ENCODE peak calls at places on chromosome 1, in nine cellular contexts. N, V, H, Q, E, U, L, Y and Z are unnamed samples. For H3K27me3, the result is how much of the 10 kb centered on the place peaks cover.

GRCh38 chr1:54812801-54813478 is 11.8 kb upstream of the TTC22 start:
- DNase-seq in Y (no peak), N (no peak), E (no peak), L (no peak), H (no peak), U (no peak), Q (no peak), V (no peak), Z (peak)

GRCh38 chr1:159056069-159056698 is 20.4 kb downstream of the AIM2 start:
- DNase-seq in N (peak), H (no peak), L (no peak), U (no peak), V (no peak), Q (no peak), E (no peak), Y (no peak), Z (no peak)

GRCh38 chr1:202143768-202144509 is 598 bp downstream of the ARL8A start:
- DNase-seq in Y (peak), N (peak), H (no peak), V (peak), U (no peak), E (no peak), Q (peak), L (no peak), Z (peak)

GRCh38 chr1:41681331-41682136 is 197.1 kb upstream of the EDN2 start:
- DNase-seq in N (no peak), Y (peak), H (no peak), V (no peak), E (peak), Q (no peak), L (no peak), U (no peak), Z (no peak)

GRCh38 chr1:224162768-224163167 is 20.3 kb upstream of the DEGS1 start:
- DNase-seq in N (no peak), V (no peak), H (no peak), U (no peak), L (no peak), Q (no peak), E (no peak), Y (no peak), Z (no peak)

GRCh38 chr1:159970932-159971342 is 16.9 kb upstream of the SLAMF9 start:
- DNase-seq in U (no peak), Y (no peak), Q (peak), H (no peak), E (no peak), L (no peak), V (no peak), N (no peak), Z (no peak)

GRCh38 chr1:113538225-113538624 is 147.9 kb downstream of the MAGI3 start:
- DNase-seq in Q (no peak), H (no peak), V (no peak), Y (no peak), L (peak), E (no peak), U (peak), N (no peak), Z (no peak)

GRCh38 chr1:95223110-95223509 is 10.9 kb upstream of the RWDD3 start:
- DNase-seq in N (peak), V (no peak), H (no peak), E (peak), L (peak), Q (no peak), U (no peak), Y (peak), Z (no peak)

GRCh38 chr1:153646672-153647374 is 11.7 kb upstream of the SNAPIN start:
- DNase-seq in U (no peak), H (no peak), N (no peak), Q (no peak), L (no peak), Y (no peak), V (no peak), E (no peak), Z (no peak)

GRCh38 chr1:27428316-27429028 is 36.0 kb downstream of the GPR3 start:
- DNase-seq in L (no peak), V (no peak), U (peak), H (no peak), Q (peak), N (no peak), Y (peak), E (no peak), Z (no peak)

GRCh38 chr1:117671781-117672501 is 66.1 kb downstream of the TENT5C start:
- DNase-seq in Q (peak), Y (peak), L (no peak), V (no peak), U (no peak), N (peak), E (peak), H (no peak), Z (no peak)

GRCh38 chr1:153567621-153568366 is 2.1 kb upstream of the S100A2 start:
- DNase-seq in V (no peak), U (peak), Y (peak), N (peak), Q (no peak), E (no peak), L (peak), H (no peak), Z (no peak)

GRCh38 chr1:64826991-64827390 is 82.1 kb downstream of the RAVER2 start:
- DNase-seq in Y (no peak), N (no peak), E (peak), L (no peak), H (no peak), U (no peak), V (peak), Q (no peak), Z (no peak)

GRCh38 chr1:39105061-39105840 is 79.1 kb downstream of the NDUFS5 start:
- DNase-seq in V (peak), U (peak), Y (peak), H (no peak), E (no peak), N (peak), L (peak), Q (peak), Z (peak)

GRCh38 chr1:198157847-198158765 is 1.3 kb downstream of the NEK7 start:
- DNase-seq in U (peak), H (no peak), E (peak), L (peak), Q (no peak), N (peak), Y (no peak), V (no peak), Z (no peak)

GRCh38 chr1:204041803-204042505 is 31.0 kb upstream of the SOX13 start:
- DNase-seq in L (no peak), E (peak), Q (no peak), V (no peak), U (no peak), N (no peak), H (no peak), Y (no peak), Z (no peak)

GRCh38 chr1:179017383-179018326 is 8.0 kb upstream of the FAM20B start:
- DNase-seq in N (no peak), Q (no peak), Y (peak), U (peak), V (no peak), L (peak), E (no peak), H (no peak), Z (no peak)

GRCh38 chr1:3065797-3066196 is 3.2 kb upstream of the PRDM16 start:
- DNase-seq in L (no peak), Q (no peak), Y (no peak), N (no peak), V (no peak), E (no peak), H (no peak), U (no peak), Z (no peak)
- H3K27me3 ChIP-seq in L (half or more), Q (under half), Y (half or more), N (half or more), V (under half), E (half or more), H (under half), U (half or more), Z (under half)

GRCh38 chr1:7505094-7505838 is 265.8 kb upstream of the VAMP3 start:
- DNase-seq in Q (no peak), V (no peak), L (no peak), H (no peak), U (no peak), Y (no peak), E (no peak), N (no peak), Z (no peak)
- H3K27me3 ChIP-seq in Q (under half), V (under half), L (under half), H (under half), U (under half), Y (under half), E (under half), N (under half), Z (under half)

DNA sequence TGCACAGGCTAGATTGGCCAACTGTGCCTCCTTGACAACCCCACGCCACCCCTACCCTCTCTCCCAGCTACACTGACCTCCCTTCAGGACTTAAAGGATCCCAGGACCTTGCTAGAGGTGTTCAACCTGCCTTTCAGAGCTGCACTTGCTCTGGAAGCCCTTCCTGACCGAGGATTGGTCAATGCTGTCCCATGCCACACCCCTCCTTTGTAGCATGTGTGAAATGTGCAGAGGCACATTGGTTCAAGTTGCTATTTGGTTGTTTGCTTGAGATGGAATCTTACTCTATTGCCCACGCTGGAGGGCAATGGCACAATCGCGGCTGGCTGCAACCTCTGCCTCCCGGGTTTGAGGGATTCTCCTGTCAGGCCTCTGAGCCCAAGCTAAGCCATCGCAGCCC is 21.8 kb downstream of the ACTA1 start:
- DNase-seq in Q (no peak), H (no peak), N (no peak), Y (no peak), U (peak), E (no peak), L (no peak), V (no peak), Z (no peak)
- H3K27me3 ChIP-seq in Q (under half), H (under half), N (under half), Y (under half), U (under half), E (under half), L (under half), V (under half), Z (under half)

DNA sequence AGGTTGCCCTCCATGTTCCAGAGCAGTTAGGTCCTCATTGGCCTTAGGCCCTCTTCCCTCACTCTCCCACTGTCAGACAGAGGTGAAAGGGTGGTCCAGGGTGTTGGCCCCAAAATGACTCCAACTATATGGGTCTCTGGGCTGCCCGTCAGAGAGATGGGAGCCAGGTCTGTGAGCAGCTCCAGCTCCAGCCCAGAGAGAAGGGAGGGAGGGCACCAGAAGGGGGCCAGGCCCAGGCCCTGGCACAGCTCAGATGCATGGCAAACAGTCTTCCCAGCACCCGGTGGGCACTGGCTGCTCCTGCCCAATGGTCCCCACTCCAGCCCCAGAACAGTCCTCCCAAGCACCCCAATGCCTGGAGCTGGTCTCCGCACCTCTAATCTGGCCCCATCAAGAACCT is 2.2 kb downstream of the BCAN start:
- DNase-seq in L (no peak), Y (no peak), U (no peak), H (no peak), N (no peak), Q (no peak), E (no peak), V (no peak), Z (no peak)
- H3K27me3 ChIP-seq in L (under half), Y (half or more), U (half or more), H (under half), N (half or more), Q (under half), E (half or more), V (half or more), Z (under half)

GRCh38 chr1:156844638-156845037 is 14.3 kb downstream of the INSRR start:
- DNase-seq in N (no peak), E (no peak), L (no peak), U (no peak), H (no peak), Q (no peak), V (no peak), Y (no peak), Z (no peak)
- H3K27me3 ChIP-seq in N (half or more), E (half or more), L (under half), U (half or more), H (under half), Q (under half), V (under half), Y (half or more), Z (under half)

GRCh38 chr1:177172331-177172730 is 1.6 kb downstream of the BRINP2 start:
- DNase-seq in Q (no peak), U (no peak), Y (no peak), H (no peak), L (no peak), V (no peak), E (no peak), N (no peak), Z (no peak)
- H3K27me3 ChIP-seq in Q (under half), U (under half), Y (half or more), H (under half), L (under half), V (under half), E (under half), N (half or more), Z (under half)

GRCh38 chr1:169044296-169044695 is 62.2 kb upstream of the ATP1B1 start:
- DNase-seq in L (peak), V (peak), N (no peak), Y (no peak), Q (no peak), U (no peak), H (no peak), E (no peak), Z (no peak)
- H3K27me3 ChIP-seq in L (under half), V (under half), N (under half), Y (under half), Q (under half), U (under half), H (under half), E (under half), Z (under half)

DNA sequence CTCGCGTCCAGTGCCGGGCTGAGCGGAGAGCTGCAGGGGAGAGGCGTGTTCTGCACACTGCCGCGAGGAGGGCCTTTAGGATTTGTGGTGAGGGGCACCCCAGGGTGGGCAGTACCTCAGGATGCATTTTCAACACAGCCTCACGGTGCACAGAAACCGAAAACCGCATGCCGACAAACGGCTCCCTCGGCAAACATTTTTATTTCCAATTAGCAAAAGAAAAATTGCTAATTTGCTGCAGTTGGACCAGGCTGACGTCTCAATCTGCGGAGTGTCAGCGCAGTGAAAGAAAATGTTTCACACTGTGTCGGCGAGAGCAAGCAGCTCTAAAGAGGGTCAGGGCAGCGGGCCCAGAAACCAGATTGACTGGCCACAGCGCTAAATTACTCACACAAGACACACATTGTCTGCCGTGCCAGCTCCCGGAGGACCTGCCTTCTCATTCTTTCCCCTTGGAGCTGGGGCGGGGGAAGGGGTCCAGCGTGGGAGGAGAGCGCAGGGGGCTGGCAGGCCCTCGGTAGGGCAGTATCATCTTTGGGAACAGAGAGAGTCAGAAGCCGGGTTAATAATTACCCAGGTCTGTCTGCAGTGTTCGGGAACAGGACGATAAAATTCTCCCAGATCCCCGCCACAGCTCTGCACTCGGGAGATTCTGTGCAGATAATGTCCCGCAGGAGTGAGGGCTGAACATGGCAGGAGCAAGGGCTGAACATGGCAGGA is 150.2 kb downstream of the PRDM16 start:
- DNase-seq in Y (no peak), V (no peak), U (no peak), L (peak), E (peak), Q (peak), H (peak), N (peak), Z (no peak)
- H3K27me3 ChIP-seq in Y (under half), V (under half), U (under half), L (half or more), E (under half), Q (under half), H (under half), N (under half), Z (under half)

DNA sequence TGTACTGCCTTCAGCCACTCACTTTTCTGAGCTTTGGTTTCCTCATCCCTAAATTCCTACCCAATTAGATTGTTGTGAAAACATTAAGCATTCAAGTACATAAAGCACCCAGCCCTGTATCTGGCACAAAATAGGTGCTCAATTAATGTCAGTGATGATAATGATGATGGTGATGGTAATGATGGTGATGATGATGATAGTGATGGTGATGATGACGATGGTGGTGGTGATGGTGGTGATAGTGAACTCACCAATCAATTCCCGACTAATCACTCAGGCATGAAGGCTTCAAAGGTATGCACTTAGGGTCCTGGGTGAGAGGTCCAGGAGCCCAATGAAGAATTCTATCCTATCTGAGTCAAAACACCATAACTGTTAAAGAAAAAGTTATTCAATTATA is 383.5 kb downstream of the MATN1 start:
- DNase-seq in L (no peak), Y (no peak), H (no peak), Q (no peak), V (no peak), E (no peak), N (no peak), U (no peak), Z (no peak)
- H3K27me3 ChIP-seq in L (under half), Y (under half), H (under half), Q (under half), V (under half), E (under half), N (under half), U (under half), Z (under half)

DNA sequence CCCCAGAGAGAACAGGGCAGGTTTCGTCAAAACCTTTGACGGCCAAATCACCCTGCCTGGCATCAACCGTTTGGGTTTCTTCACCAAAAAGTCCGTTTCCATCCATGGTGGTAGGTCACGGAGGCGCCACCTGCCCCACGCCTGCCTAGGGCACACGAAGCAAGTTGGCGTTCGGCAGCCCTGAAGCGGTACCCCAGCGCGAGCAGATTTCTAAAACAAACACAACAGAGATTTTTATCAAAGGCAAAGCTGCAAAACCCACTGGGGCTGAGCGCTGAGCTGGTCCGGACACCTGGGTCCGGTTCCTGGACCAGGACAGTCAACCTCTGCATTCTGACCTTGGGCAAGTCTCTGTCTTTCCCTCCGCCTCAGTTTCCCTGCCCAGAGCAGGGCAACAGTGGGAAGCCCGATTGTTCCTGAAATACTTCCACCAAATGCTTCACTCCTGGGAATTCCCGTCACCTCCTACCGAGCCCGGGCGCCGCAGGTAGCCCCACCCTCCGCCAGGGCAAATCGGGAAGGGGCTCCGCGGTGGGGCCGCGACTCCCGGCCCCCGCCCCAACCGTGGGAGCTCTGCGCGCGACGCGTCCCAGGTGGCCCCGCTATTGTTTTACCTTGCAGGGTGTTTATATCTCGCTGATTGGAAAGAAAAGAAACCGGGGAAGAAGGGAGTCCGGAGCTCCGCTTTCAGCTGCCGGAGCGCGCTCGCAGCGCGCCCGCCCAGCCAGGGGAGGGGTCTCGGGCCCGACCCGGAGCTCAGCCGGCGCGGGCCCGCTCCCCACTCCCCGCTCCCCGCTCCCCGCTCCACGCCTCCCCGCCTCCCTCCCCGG is 571 bp downstream of the IGSF3 start:
- DNase-seq in N (peak), E (no peak), Q (peak), Y (no peak), V (peak), L (peak), H (no peak), U (peak), Z (no peak)
- H3K27me3 ChIP-seq in N (under half), E (under half), Q (under half), Y (under half), V (under half), L (under half), H (under half), U (under half), Z (under half)